ENCODE peak calls at places on chromosomes 12 and 14, in six cellular contexts. J is IMR-90; N is CD8-positive, alpha-beta memory T cell; Y is Peyer's patch; V is brain microvascular endothelial cell; D is ascending aorta. X is an unnamed sample.

GRCh38 chr12:39275846-39276245 is 167.1 kb downstream of the KIF21A start:
- DNase-seq in J (no peak), N (no peak), Y (no peak), V (no peak), D (no peak), X (no peak)

GRCh38 chr12:1870086-1870485 is 48.4 kb downstream of the CACNA2D4 start:
- DNase-seq in J (no peak), N (no peak), Y (no peak), V (no peak), D (no peak), X (no peak)

GRCh38 chr12:94297876-94298520 is 149.6 kb downstream of the PLXNC1 start:
- DNase-seq in J (no peak), N (no peak), Y (no peak), V (no peak), D (no peak), X (no peak)

GRCh38 chr12:107130830-107131760 is 37.7 kb upstream of the CRY1 start:
- DNase-seq in J (no peak), N (no peak), Y (no peak), V (no peak), D (no peak), X (no peak)

GRCh38 chr14:69353168-69353567 is 44.9 kb downstream of the ERH start:
- DNase-seq in J (no peak), N (no peak), Y (no peak), V (no peak), D (no peak), X (no peak)

GRCh38 chr12:11798856-11799530 is 149.5 kb downstream of the ETV6 start:
- DNase-seq in J (peak), N (no peak), Y (no peak), V (peak), D (no peak), X (no peak)

GRCh38 chr14:50936882-50937281 is 7.4 kb downstream of the PYGL start:
- DNase-seq in J (no peak), N (no peak), Y (no peak), V (no peak), D (no peak), X (no peak)

GRCh38 chr14:104084251-104085002 is 1.1 kb upstream of the ASPG start:
- DNase-seq in J (no peak), N (no peak), Y (no peak), V (no peak), D (no peak), X (no peak)

GRCh38 chr14:95480109-95480886 is 36.2 kb downstream of the SYNE3 start:
- DNase-seq in J (peak), N (peak), Y (no peak), V (peak), D (no peak), X (no peak)

GRCh38 chr12:95037906-95038305 is 34.4 kb upstream of the NDUFA12 start:
- DNase-seq in J (no peak), N (no peak), Y (no peak), V (no peak), D (no peak), X (no peak)

GRCh38 chr14:105333613-105334364 is 19.2 kb downstream of the PACS2 start:
- DNase-seq in J (no peak), N (no peak), Y (no peak), V (no peak), D (no peak), X (no peak)

GRCh38 chr14:77007975-77008421 is 20.5 kb downstream of the IRF2BPL start:
- DNase-seq in J (no peak), N (no peak), Y (no peak), V (no peak), D (peak), X (no peak)

GRCh38 chr12:100447405-100447804 is 26.3 kb upstream of the NR1H4 start:
- DNase-seq in J (no peak), N (no peak), Y (no peak), V (no peak), D (no peak), X (no peak)

DNA sequence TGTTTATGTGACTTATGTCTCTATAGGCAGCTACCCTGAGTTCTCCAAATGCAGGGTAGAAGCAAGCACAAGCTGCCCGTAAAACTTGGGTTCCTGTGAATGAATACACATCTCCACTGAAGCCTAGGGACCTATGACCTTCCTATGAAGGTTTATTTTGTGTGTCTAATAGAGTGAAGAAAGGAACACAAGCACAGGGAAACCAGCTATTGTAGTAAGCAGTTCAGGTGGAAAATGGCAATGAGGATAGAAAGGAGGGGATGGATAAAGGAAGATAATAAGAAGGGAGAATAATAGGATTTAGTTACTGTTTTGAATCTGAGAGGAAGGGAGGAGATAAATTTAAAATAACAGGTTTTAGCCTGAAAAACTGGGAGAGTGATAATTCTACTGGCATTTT is 2.4 kb downstream of the PFKM start:
- DNase-seq in J (no peak), N (no peak), Y (no peak), V (no peak), D (no peak), X (no peak)
- H3K27ac ChIP-seq in J (no peak), N (no peak), Y (no peak), V (no peak), D (no peak), X (no peak)

DNA sequence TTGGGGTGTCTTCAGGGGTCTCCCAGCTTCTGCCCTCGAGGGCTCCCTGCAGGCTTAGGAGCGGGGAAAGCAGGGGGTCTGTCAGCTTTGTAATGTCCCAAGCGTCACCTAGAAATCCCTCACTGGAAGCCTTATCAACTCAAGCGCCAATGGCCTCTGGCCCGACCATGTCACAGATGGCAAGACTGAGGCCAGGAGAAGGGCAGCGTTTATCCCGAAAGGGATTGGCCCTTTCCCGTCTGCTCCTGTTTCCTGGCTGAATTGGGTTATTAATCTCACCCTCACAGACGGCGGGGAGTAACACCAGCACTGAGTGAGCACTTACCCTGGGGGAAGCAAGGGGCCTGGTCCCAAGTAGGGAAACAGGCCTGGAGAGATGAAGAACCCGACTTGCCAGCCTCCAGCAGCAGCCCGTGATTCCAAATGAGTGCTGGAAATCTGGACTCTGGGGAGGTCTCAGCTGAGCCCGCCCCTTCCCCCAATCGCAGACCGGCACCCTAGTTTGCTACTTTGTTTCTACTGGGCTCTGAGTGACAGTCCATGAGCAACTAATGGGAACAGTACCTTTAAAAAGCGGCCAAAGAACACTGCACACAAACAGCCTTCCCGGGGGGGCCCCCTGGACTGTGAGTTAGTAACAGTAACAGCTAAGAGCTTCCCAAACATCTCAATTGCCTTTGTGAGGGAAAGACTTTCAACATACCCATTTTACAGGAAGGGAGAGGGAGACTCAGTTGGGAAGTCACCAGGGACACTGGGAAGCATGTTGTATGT is 2.1 kb upstream of the NCOR2 start:
- DNase-seq in J (no peak), N (no peak), Y (no peak), V (no peak), D (no peak), X (no peak)
- H3K27ac ChIP-seq in J (no peak), N (no peak), Y (peak), V (no peak), D (peak), X (no peak)

GRCh38 chr12:54028324-54029201 is at the start of gene HOXC6:
- DNase-seq in J (no peak), N (no peak), Y (no peak), V (no peak), D (no peak), X (no peak)
- H3K27ac ChIP-seq in J (no peak), N (no peak), Y (peak), V (no peak), D (peak), X (no peak)

GRCh38 chr12:6542209-6543009 is 8.1 kb downstream of the GAPDH start:
- DNase-seq in J (no peak), N (no peak), Y (peak), V (no peak), D (no peak), X (no peak)
- H3K27ac ChIP-seq in J (no peak), N (no peak), Y (no peak), V (no peak), D (peak), X (no peak)